ENCODE peak calls at places on chromosome 10, in eight cellular contexts. C, G, N, H, F, Z, L and Q are unnamed samples.

GRCh38 chr10:95906675-95907453 is 911 bp upstream of the CC2D2B start:
- DNase-seq in C (peak; percentile 70), G (peak; percentile 67), N (peak; percentile 32), H (peak; percentile 33), F (peak; percentile 76), Z (peak; percentile 26), L (peak; percentile 51), Q (peak; percentile 32)

GRCh38 chr10:60731134-60731883 is 47.0 kb upstream of the CDK1 start:
- DNase-seq in C (no peak), G (no peak), N (no peak), H (no peak), F (no peak), Z (no peak), L (peak; percentile 60), Q (no peak)

GRCh38 chr10:60942604-60943269 is 1.2 kb downstream of the RHOBTB1 start:
- DNase-seq in C (peak; percentile 54), G (peak; percentile 31), N (peak; percentile 58), H (peak; percentile 63), F (peak; percentile 84), Z (peak; percentile 54), L (peak; percentile 46), Q (no peak)

GRCh38 chr10:96287392-96288105 is 16.2 kb upstream of the BLNK start:
- DNase-seq in C (peak; percentile 31), G (no peak), N (no peak), H (no peak), F (no peak), Z (no peak), L (no peak), Q (no peak)

GRCh38 chr10:70656489-70656888 is 15.8 kb upstream of the ADAMTS14 start:
- DNase-seq in C (no peak), G (peak; percentile 98), N (no peak), H (peak; percentile 42), F (no peak), Z (no peak), L (peak; percentile 100), Q (peak; percentile 98)

GRCh38 chr10:6689036-6689435 is 109.0 kb upstream of the PRKCQ start:
- DNase-seq in C (no peak), G (no peak), N (no peak), H (no peak), F (no peak), Z (no peak), L (peak; percentile 47), Q (no peak)

GRCh38 chr10:5732141-5732540 is 47.5 kb downstream of the TASOR2 start:
- DNase-seq in C (no peak), G (no peak), N (no peak), H (peak; percentile 36), F (no peak), Z (peak; percentile 43), L (no peak), Q (no peak)

GRCh38 chr10:98694863-98695262 is 248.1 kb upstream of the HPS1 start:
- DNase-seq in C (no peak), G (no peak), N (no peak), H (no peak), F (no peak), Z (no peak), L (no peak), Q (no peak)

DNA sequence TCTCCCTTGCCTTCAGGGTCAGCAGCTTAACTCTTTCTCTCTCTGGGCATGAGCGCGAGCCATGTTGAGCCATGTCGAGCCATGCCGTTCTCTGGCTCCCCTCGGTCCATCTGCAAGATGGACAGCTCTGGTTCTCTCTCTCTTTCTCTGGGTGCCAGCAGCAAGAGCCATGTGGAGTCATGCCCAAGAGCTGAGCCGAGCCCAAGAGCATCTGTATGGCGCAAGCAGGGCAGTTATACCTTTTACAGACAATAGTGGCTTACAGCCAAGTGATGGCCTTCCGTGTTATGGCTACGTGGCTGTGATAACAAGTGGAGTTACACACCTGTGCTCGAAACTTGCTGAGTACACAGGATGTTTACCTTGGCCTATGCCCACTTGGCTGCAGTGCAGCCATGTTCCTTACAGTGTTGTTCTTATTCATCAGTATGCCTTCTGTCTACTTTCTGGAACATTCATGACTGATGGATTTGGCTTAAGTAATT is 327.7 kb downstream of the GLRX3 start:
- DNase-seq in C (no peak), G (no peak), N (no peak), H (no peak), F (no peak), Z (no peak), L (no peak), Q (no peak)
- H3K4me3 ChIP-seq in C (no peak overlapping the region), G (no peak overlapping the region), N (no peak overlapping the region), H (no peak overlapping the region), F (no peak overlapping the region), Z (no peak overlapping the region), L (no peak overlapping the region), Q (no peak overlapping the region)

GRCh38 chr10:50604049-50604640 is 19.6 kb downstream of the SGMS1 start:
- DNase-seq in C (no peak), G (no peak), N (no peak), H (no peak), F (no peak), Z (no peak), L (peak; percentile 64), Q (no peak)
- TF ChIP-seq CTCF in C (no peak), G (no peak), N (no peak), H (no peak), F (no peak), Z (peak; percentile 15), L (no peak), Q (no peak)

GRCh38 chr10:1870491-1870890 is 133.2 kb upstream of the ADARB2 start:
- DNase-seq in C (no peak), G (no peak), N (no peak), H (no peak), F (no peak), Z (no peak), L (no peak), Q (no peak)

GRCh38 chr10:1872151-1872726 is 134.9 kb upstream of the ADARB2 start:
- DNase-seq in C (no peak), G (no peak), N (no peak), H (no peak), F (no peak), Z (no peak), L (no peak), Q (no peak)

GRCh38 chr10:1874533-1874932 is 137.2 kb upstream of the ADARB2 start:
- DNase-seq in C (no peak), G (no peak), N (no peak), H (no peak), F (no peak), Z (no peak), L (no peak), Q (no peak)

GRCh38 chr10:1869861-1870260 is 132.5 kb upstream of the ADARB2 start:
- DNase-seq in C (no peak), G (no peak), N (no peak), H (no peak), F (no peak), Z (no peak), L (no peak), Q (no peak)

DNA sequence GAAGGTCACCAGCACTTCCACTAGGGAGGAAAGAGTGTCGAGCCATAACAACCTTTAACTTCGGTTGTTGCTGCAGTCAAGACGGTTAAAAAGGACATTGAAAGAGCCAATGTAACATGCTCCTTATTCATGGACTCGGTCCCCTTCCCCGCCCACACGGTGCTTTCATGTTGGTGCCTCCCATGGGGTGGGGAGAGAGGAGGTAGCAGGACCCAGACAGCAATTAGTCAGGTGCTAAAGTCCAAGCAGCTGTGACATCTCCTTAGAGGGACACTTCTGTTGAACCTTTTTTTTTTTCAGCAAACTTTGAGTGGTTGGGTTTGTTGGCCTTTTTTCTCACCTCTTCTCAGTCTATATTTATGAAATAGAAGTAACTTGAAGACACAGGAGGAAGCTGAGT is 136.6 kb upstream of the ADARB2 start:
- DNase-seq in C (no peak), G (no peak), N (no peak), H (no peak), F (no peak), Z (no peak), L (no peak), Q (no peak)
- H3K9me3 ChIP-seq in C (no peaks in the 10 kb centered on the region), G (peaks cover 35% of the 10 kb centered on the region), N (no peaks in the 10 kb centered on the region), H (no peaks in the 10 kb centered on the region), F (no peaks in the 10 kb centered on the region), Z (peaks cover 13% of the 10 kb centered on the region), L (no peaks in the 10 kb centered on the region), Q (peaks cover 47% of the 10 kb centered on the region)

GRCh38 chr10:45514283-45515270 is 140.6 kb downstream of the ALOX5 start:
- DNase-seq in C (no peak), G (peak; percentile 43), N (no peak), H (no peak), F (no peak), Z (no peak), L (peak; percentile 7), Q (no peak)
- H3K4me3 ChIP-seq in C (no peak overlapping the region), G (no peak overlapping the region), N (no peak overlapping the region), H (no peak overlapping the region), F (no peak overlapping the region), Z (no peak overlapping the region), L (no peak overlapping the region), Q (no peak overlapping the region)

GRCh38 chr10:77082601-77083252 is 554.9 kb downstream of the KCNMA1 start:
- DNase-seq in C (no peak), G (peak; percentile 15), N (no peak), H (no peak), F (no peak), Z (no peak), L (no peak), Q (no peak)
- TF ChIP-seq CTCF in C (no peak), G (no peak), N (no peak), H (no peak), F (no peak), Z (peak; percentile 7), L (no peak), Q (peak; percentile 7)

GRCh38 chr10:43727935-43728334 is 79.3 kb upstream of the ZNF32 start:
- DNase-seq in C (no peak), G (no peak), N (no peak), H (no peak), F (peak; percentile 38), Z (no peak), L (no peak), Q (no peak)
- H3K9me3 ChIP-seq in C (no peaks in the 10 kb centered on the region), G (peaks cover 20% of the 10 kb centered on the region), N (peaks cover 6% of the 10 kb centered on the region), H (no peaks in the 10 kb centered on the region), F (peaks cover 58% of the 10 kb centered on the region), Z (peaks cover 83% of the 10 kb centered on the region), L (peaks cover 13% of the 10 kb centered on the region), Q (peaks cover 13% of the 10 kb centered on the region)

DNA sequence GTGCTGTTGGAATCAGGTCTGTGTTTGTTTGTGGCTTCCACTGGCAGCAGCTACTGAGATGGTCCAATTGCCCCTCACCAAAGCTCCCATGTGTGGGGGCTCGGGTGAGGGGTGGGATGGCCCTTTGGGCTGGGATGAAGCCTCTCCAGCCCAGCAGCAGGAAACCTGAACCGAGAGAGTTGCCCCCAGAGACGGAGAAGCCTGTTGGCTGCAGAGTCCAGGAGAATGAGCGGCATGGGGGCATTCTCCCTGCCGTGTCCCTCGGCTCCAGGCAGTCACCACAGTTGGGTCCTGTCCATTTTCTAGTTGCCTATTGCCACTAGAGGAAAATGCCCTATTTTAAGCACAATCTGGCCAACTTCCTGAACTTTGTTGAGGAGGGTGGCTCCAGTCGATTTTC is 222.2 kb upstream of the PPP2R2D start:
- DNase-seq in C (no peak), G (no peak), N (no peak), H (no peak), F (no peak), Z (no peak), L (no peak), Q (no peak)
- H3K4me3 ChIP-seq in C (no peak overlapping the region), G (no peak overlapping the region), N (no peak overlapping the region), H (no peak overlapping the region), F (no peak overlapping the region), Z (no peak overlapping the region), L (no peak overlapping the region), Q (no peak overlapping the region)

DNA sequence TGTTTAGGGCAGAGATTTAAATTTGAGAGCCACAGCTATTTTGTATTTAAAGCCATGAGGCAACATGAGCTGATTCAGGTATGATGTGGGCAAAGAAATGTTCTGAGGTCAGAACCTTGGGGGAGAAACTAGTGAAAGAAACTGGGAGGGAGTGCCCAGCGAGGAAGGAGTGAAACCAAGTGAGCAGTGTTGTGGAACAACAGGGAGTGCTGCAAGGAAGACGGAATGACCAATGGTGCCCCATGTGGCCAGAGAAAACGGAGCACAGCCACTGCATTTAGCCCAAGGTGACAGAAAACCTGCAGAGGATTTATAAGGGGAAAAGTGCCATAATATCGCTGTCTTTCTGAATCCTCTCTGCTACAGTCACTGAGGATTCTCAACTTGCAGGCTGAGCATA is 777.2 kb downstream of the CCSER2 start:
- DNase-seq in C (peak; percentile 5), G (no peak), N (no peak), H (no peak), F (no peak), Z (no peak), L (no peak), Q (no peak)
- TF ChIP-seq CTCF in C (no peak), G (no peak), N (no peak), H (no peak), F (no peak), Z (peak; percentile 32), L (peak; percentile 8), Q (no peak)